ENCODE peak calls at places on chromosomes 5 and 9, in four cellular contexts. One of them, this sample, is unnamed.

GRCh38 chr5:39702928-39703327 is 278.1 kb upstream of the DAB2 start:
- DNase-seq in astrocyte: no peak
- DNase-seq in AG04450: no peak
- DNase-seq in right lobe of liver: no peak
- DNase-seq in this sample: no peak

GRCh38 chr5:122498163-122498562 is 186.1 kb downstream of the SNCAIP start:
- DNase-seq in astrocyte: no peak
- DNase-seq in AG04450: no peak
- DNase-seq in right lobe of liver: no peak
- DNase-seq in this sample: no peak

GRCh38 chr5:77449981-77450380 is 42.1 kb downstream of the WDR41 start:
- DNase-seq in astrocyte: peak; percentile 44
- DNase-seq in AG04450: no peak
- DNase-seq in right lobe of liver: no peak
- DNase-seq in this sample: no peak

GRCh38 chr5:113922343-113922742 is 408.8 kb downstream of the YTHDC2 start:
- DNase-seq in astrocyte: no peak
- DNase-seq in AG04450: no peak
- DNase-seq in right lobe of liver: no peak
- DNase-seq in this sample: no peak

GRCh38 chr5:465591-466403 is 22.8 kb downstream of the EXOC3 start:
- DNase-seq in astrocyte: no peak
- DNase-seq in AG04450: no peak
- DNase-seq in right lobe of liver: peak; percentile 40
- DNase-seq in this sample: no peak

GRCh38 chr5:88984040-88984439 is 101.1 kb upstream of the MEF2C start:
- DNase-seq in astrocyte: no peak
- DNase-seq in AG04450: no peak
- DNase-seq in right lobe of liver: no peak
- DNase-seq in this sample: no peak

GRCh38 chr5:116806879-116807278 is 232.3 kb upstream of the SEMA6A start:
- DNase-seq in astrocyte: no peak
- DNase-seq in AG04450: no peak
- DNase-seq in right lobe of liver: no peak
- DNase-seq in this sample: no peak

GRCh38 chr5:17217421-17218352 is at the start of gene BASP1:
- DNase-seq in astrocyte: peak; percentile 68
- DNase-seq in AG04450: no peak
- DNase-seq in right lobe of liver: peak; percentile 85
- DNase-seq in this sample: peak; percentile 87

GRCh38 chr5:52997424-52997823 is 8.3 kb downstream of the ITGA2 start:
- DNase-seq in astrocyte: no peak
- DNase-seq in AG04450: no peak
- DNase-seq in right lobe of liver: no peak
- DNase-seq in this sample: no peak

DNA sequence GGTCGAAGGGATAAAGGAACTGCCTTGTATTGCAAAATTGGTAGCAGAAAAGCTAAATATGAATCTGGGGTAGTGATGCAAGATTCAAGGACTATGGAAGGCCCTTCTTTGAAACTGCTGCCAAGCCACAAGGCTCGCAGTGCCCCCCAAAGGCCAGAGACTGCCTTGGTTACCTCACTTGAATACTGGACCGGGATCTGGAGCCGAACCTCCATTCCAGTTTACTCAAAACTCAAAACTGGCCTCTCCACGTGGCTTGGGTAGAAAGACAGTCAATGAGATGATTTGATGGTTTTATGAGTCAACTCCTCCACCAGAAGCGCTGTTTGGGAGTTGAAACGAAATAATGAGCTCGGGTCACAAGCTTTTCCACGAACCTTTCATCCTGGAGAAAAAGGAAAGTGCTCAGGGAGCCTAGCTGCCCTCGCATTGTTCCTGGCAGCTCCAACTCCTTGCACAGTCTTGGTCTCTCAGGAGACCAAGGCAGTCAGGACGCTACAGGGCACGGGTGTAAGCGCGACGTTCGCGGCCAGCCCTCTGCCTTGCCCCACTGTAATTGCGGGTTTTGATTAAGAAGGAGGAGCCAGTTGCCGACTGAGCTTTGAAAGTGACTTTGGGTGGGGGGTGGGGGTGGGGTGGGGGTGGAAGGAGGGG is 2.8 kb downstream of the ST8SIA4 start:
- DNase-seq in astrocyte: peak; percentile 38
- DNase-seq in AG04450: no peak
- DNase-seq in right lobe of liver: peak; percentile 58
- DNase-seq in this sample: no peak
- TF ChIP-seq CTCF in astrocyte: peak; percentile 10
- TF ChIP-seq CTCF in AG04450: peak; percentile 1
- TF ChIP-seq CTCF in right lobe of liver: peak; percentile 19
- TF ChIP-seq CTCF in this sample: peak; percentile 35

GRCh38 chr5:136080113-136080482 is 51.3 kb downstream of the TGFBI start:
- DNase-seq in astrocyte: no peak
- DNase-seq in AG04450: no peak
- DNase-seq in right lobe of liver: no peak
- DNase-seq in this sample: no peak

GRCh38 chr5:136080483-136081180 is 51.8 kb downstream of the TGFBI start:
- DNase-seq in astrocyte: peak; percentile 88
- DNase-seq in AG04450: peak; percentile 91
- DNase-seq in right lobe of liver: peak; percentile 95
- DNase-seq in this sample: peak; percentile 77

GRCh38 chr5:136081192-136081591 is 51.5 kb upstream of the SMAD5 start:
- DNase-seq in astrocyte: no peak
- DNase-seq in AG04450: no peak
- DNase-seq in right lobe of liver: no peak
- DNase-seq in this sample: no peak

GRCh38 chr5:136077046-136077445 is 48.3 kb downstream of the TGFBI start:
- DNase-seq in astrocyte: no peak
- DNase-seq in AG04450: no peak
- DNase-seq in right lobe of liver: no peak
- DNase-seq in this sample: peak; percentile 27

DNA sequence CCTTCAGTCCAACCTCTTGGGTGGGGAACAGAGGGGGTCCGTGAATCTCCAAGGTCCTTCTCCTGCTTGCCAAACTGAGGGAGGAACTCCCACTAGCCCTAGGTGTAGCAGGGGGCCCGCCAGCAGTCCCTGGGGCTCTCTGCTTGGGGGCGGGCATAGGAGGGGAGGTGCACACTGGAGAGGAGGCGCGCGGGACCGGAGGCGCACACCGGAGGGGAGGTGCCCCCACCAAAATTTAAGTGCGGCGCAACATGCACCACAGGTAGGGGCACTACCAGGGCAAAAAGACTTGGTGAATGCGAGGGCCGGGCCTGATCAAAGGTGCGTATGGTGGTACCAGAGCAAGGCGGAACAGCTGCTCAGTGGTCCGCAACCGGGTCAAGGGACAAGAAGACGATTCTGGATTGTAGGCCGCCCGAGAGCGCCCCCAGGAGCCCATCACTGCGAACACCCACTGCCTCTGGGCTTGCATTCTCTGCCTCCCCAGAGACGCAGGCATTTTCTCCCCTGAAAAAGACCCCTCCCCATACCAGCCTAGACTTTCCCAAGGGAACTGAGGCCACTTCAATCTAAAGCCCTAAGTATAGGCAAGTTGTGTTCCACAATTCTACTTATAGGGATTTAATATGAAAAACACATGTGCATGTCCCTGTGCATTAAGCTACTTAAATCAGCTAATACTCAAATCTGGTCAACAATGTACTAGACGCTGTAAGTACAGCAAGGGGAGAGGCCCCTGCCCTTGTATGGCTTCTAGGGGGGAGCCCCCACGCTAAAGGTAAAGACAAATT is 50.6 kb downstream of the TGFBI start:
- DNase-seq in astrocyte: no peak
- DNase-seq in AG04450: no peak
- DNase-seq in right lobe of liver: no peak
- DNase-seq in this sample: no peak
- TF ChIP-seq CTCF in astrocyte: no peak
- TF ChIP-seq CTCF in AG04450: no peak
- TF ChIP-seq CTCF in right lobe of liver: no peak
- TF ChIP-seq CTCF in this sample: no peak

GRCh38 chr9:113995963-113996362 is 82.1 kb downstream of the AMBP start:
- DNase-seq in astrocyte: no peak
- DNase-seq in AG04450: no peak
- DNase-seq in right lobe of liver: no peak
- DNase-seq in this sample: peak; percentile 39
- TF ChIP-seq CTCF in astrocyte: no peak
- TF ChIP-seq CTCF in AG04450: no peak
- TF ChIP-seq CTCF in right lobe of liver: no peak
- TF ChIP-seq CTCF in this sample: no peak

GRCh38 chr9:98642661-98643312 is 65.9 kb downstream of the GABBR2 start:
- DNase-seq in astrocyte: no peak
- DNase-seq in AG04450: no peak
- DNase-seq in right lobe of liver: no peak
- DNase-seq in this sample: no peak
- TF ChIP-seq CTCF in astrocyte: no peak
- TF ChIP-seq CTCF in AG04450: peak; percentile 8
- TF ChIP-seq CTCF in right lobe of liver: no peak
- TF ChIP-seq CTCF in this sample: no peak

GRCh38 chr9:7233516-7233915 is 475.7 kb downstream of the KDM4C start:
- DNase-seq in astrocyte: no peak
- DNase-seq in AG04450: no peak
- DNase-seq in right lobe of liver: no peak
- DNase-seq in this sample: no peak

GRCh38 chr9:7236186-7236585 is 478.4 kb downstream of the KDM4C start:
- DNase-seq in astrocyte: no peak
- DNase-seq in AG04450: no peak
- DNase-seq in right lobe of liver: no peak
- DNase-seq in this sample: no peak

GRCh38 chr9:7237473-7238243 is 479.9 kb downstream of the KDM4C start:
- DNase-seq in astrocyte: peak; percentile 75
- DNase-seq in AG04450: no peak
- DNase-seq in right lobe of liver: no peak
- DNase-seq in this sample: no peak

GRCh38 chr9:7238244-7238637 is 480.5 kb downstream of the KDM4C start:
- DNase-seq in astrocyte: no peak
- DNase-seq in AG04450: no peak
- DNase-seq in right lobe of liver: no peak
- DNase-seq in this sample: no peak

GRCh38 chr9:7234144-7234543 is 476.4 kb downstream of the KDM4C start:
- DNase-seq in astrocyte: no peak
- DNase-seq in AG04450: no peak
- DNase-seq in right lobe of liver: no peak
- DNase-seq in this sample: no peak
- TF ChIP-seq CTCF in astrocyte: peak; percentile 34
- TF ChIP-seq CTCF in AG04450: peak; percentile 65
- TF ChIP-seq CTCF in right lobe of liver: peak; percentile 33
- TF ChIP-seq CTCF in this sample: peak; percentile 67

DNA sequence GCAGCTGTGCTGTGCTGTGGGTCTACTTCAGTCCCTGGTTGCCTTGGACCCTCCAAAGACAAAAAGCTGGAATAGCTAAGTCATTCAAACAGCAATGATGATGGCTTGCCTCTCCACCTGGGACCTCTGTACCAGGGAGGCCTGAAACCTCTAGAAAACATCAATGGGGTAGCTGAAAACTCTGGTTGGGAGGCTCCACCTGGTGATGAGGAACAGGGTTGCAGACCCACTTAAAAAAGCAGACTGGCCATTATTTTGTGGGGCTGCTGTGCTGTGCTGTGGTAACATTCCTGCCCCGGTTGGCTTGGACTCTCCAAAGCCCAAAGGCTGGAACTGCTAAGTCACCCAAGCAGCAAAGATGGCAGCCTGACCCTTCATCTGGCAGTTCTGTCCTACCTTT is 839.3 kb upstream of the ARRDC3 start:
- DNase-seq in astrocyte: no peak
- DNase-seq in AG04450: no peak
- DNase-seq in right lobe of liver: no peak
- DNase-seq in this sample: no peak
- TF ChIP-seq CTCF in astrocyte: no peak
- TF ChIP-seq CTCF in AG04450: peak; percentile 31
- TF ChIP-seq CTCF in right lobe of liver: no peak
- TF ChIP-seq CTCF in this sample: peak; percentile 18

DNA sequence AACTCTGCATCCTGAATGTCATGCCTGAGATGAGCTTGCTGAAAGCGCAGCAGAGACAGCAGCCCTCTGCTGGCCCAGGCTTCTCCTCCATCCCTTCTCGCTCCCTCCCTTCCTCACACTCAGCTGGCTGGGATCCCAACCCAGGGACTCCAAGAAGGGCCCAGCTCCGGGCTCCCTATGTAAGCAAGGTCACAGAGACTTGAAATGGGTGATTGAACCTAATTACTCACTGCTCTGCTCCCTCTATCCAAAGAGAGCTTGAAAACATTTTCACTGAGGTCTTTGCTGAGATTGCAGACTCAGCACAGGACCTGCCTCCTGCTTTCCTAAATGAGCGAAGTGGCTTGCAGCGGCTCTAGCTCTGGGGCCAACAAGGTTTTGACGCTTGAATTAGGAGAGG is 42.8 kb downstream of the RAPGEF1 start:
- DNase-seq in astrocyte: peak; percentile 33
- DNase-seq in AG04450: no peak
- DNase-seq in right lobe of liver: no peak
- DNase-seq in this sample: no peak
- TF ChIP-seq CTCF in astrocyte: no peak
- TF ChIP-seq CTCF in AG04450: peak; percentile 52
- TF ChIP-seq CTCF in right lobe of liver: no peak
- TF ChIP-seq CTCF in this sample: no peak

DNA sequence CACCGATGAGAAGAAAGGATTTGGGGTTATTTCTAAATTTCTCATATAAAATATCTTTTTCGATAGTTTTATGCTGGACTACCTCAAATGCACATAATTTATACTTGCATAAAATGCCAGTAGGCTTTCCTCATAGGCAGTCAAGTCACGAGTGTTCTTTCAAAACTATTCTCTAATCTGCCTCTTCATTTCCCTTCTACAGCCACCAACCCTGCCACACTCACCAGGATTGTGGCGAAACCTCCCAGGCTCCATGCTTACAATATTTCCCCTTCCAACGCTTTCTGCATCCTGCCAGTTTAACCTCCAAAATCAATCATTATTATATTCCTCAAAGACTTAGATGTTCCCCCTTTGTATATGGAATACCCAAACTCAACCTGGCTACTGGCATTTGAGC is 65.4 kb downstream of the FRMD3 start:
- DNase-seq in astrocyte: no peak
- DNase-seq in AG04450: no peak
- DNase-seq in right lobe of liver: no peak
- DNase-seq in this sample: no peak
- TF ChIP-seq CTCF in astrocyte: no peak
- TF ChIP-seq CTCF in AG04450: no peak
- TF ChIP-seq CTCF in right lobe of liver: no peak
- TF ChIP-seq CTCF in this sample: no peak

This sample was measured in type B pancreatic cell.